ENCODE peak calls at places on chromosomes 12 and 14, in nine cellular contexts. T is CD8-positive, alpha-beta T cell; N is foreskin fibroblast; S is lung; E is cardiac fibroblast; X is HTR-8/SVneo; G is C1 segment of cervical spinal cord; I is LHCN-M2; P is LoVo. W is an unnamed sample.

GRCh38 chr12:20486233-20486632 is 117.9 kb downstream of the PDE3A start:
- DNase-seq in X (no peak), P (no peak), N (no peak), I (no peak), E (no peak), G (peak), S (no peak), T (no peak), W (no peak)

GRCh38 chr14:29475641-29476040 is 452.0 kb downstream of the PRKD1 start:
- DNase-seq in S (no peak), I (no peak), X (no peak), E (no peak), N (no peak), P (no peak), T (no peak), G (no peak), W (no peak)

GRCh38 chr14:92729632-92730358 is 18.6 kb downstream of the LGMN start:
- DNase-seq in I (peak), T (no peak), S (no peak), N (peak), P (no peak), G (no peak), E (peak), X (no peak), W (no peak)

GRCh38 chr12:98406378-98406777 is 109.0 kb upstream of the TMPO start:
- DNase-seq in X (no peak), N (no peak), E (no peak), G (no peak), S (no peak), I (no peak), P (no peak), T (no peak), W (no peak)

GRCh38 chr12:56274299-56274698 is 7.6 kb downstream of the COQ10A start:
- DNase-seq in G (no peak), S (no peak), X (no peak), T (no peak), I (no peak), P (no peak), E (no peak), N (no peak), W (no peak)

GRCh38 chr12:6198556-6198955 is 1.6 kb upstream of the CD9 start:
- DNase-seq in T (no peak), G (no peak), N (no peak), P (no peak), E (no peak), I (no peak), X (no peak), S (no peak), W (no peak)

GRCh38 chr12:45621703-45622102 is 107.8 kb upstream of the ARID2 start:
- DNase-seq in I (no peak), P (no peak), S (no peak), T (no peak), X (no peak), N (no peak), G (no peak), E (no peak), W (no peak)

GRCh38 chr12:113136990-113137511 is 1.5 kb upstream of the RASAL1 start:
- DNase-seq in I (no peak), E (no peak), X (no peak), T (no peak), G (no peak), N (no peak), P (peak), S (no peak), W (no peak)

GRCh38 chr12:124507188-124508109 is 60.0 kb downstream of the NCOR2 start:
- DNase-seq in N (peak), G (no peak), I (peak), S (no peak), P (no peak), E (peak), T (no peak), X (no peak), W (no peak)

GRCh38 chr12:68332726-68333630 is 816 bp upstream of the MDM1 start:
- DNase-seq in N (peak), S (no peak), I (no peak), E (no peak), T (no peak), P (no peak), X (no peak), G (no peak), W (no peak)

GRCh38 chr12:122082621-122083356 is 4.2 kb downstream of the MLXIP start:
- DNase-seq in E (peak), X (no peak), N (no peak), I (no peak), P (no peak), G (no peak), S (no peak), T (no peak), W (no peak)

GRCh38 chr12:34400423-34400881 is 378.2 kb downstream of the ALG10 start:
- DNase-seq in P (no peak), S (peak), X (no peak), I (no peak), N (no peak), E (no peak), G (no peak), T (peak), W (no peak)

GRCh38 chr14:53355581-53356112 is 202.5 kb upstream of the DDHD1 start:
- DNase-seq in N (no peak), S (no peak), E (peak), I (peak), X (peak), T (no peak), P (peak), G (no peak), W (no peak)

GRCh38 chr12:109239179-109239578 is 69.9 kb downstream of the FOXN4 start:
- DNase-seq in S (no peak), T (no peak), E (no peak), G (no peak), X (no peak), N (no peak), I (no peak), P (no peak), W (no peak)

GRCh38 chr12:106341086-106341879 is 16.3 kb upstream of the POLR3B start:
- DNase-seq in X (no peak), I (no peak), N (peak), S (no peak), T (no peak), E (no peak), P (no peak), G (no peak), W (no peak)

GRCh38 chr14:105287249-105288102 is 13.3 kb downstream of the BRF1 start:
- DNase-seq in I (no peak), X (no peak), T (no peak), E (no peak), N (no peak), P (no peak), G (no peak), S (no peak), W (no peak)

GRCh38 chr12:44127966-44128365 is 292.1 kb downstream of the TMEM117 start:
- DNase-seq in G (no peak), I (no peak), E (no peak), T (no peak), X (no peak), N (no peak), S (no peak), P (no peak), W (no peak)

GRCh38 chr12:76206039-76206676 is 121.7 kb upstream of the NAP1L1 start:
- DNase-seq in P (no peak), S (no peak), X (no peak), T (no peak), I (no peak), E (no peak), N (no peak), G (no peak), W (no peak)

GRCh38 chr14:48323655-48324054 is 648.2 kb upstream of the MDGA2 start:
- DNase-seq in P (no peak), I (no peak), G (no peak), N (peak), S (no peak), T (no peak), E (no peak), X (peak), W (no peak)

GRCh38 chr12:197911-198695 is 15.9 kb downstream of the SLC6A12 start:
- DNase-seq in N (no peak), P (no peak), E (no peak), G (no peak), X (no peak), T (no peak), S (no peak), I (no peak), W (no peak)

GRCh38 chr14:73797540-73797925 is 54.1 kb upstream of the PTGR2 start:
- DNase-seq in N (no peak), X (no peak), I (no peak), S (no peak), T (no peak), P (no peak), E (no peak), G (no peak), W (no peak)

GRCh38 chr12:122991623-122992275 is 11.3 kb downstream of the ARL6IP4 start:
- DNase-seq in N (no peak), P (no peak), S (no peak), I (no peak), G (no peak), X (no peak), T (no peak), E (no peak), W (no peak)

GRCh38 chr14:59771577-59771976 is 99.0 kb downstream of the RTN1 start:
- DNase-seq in S (no peak), T (no peak), I (peak), X (no peak), P (no peak), G (no peak), N (peak), E (peak), W (no peak)

GRCh38 chr14:96479435-96480146 is 22.6 kb upstream of the PAPOLA start:
- DNase-seq in S (no peak), N (no peak), P (no peak), X (no peak), E (peak), G (no peak), I (no peak), T (no peak), W (no peak)

GRCh38 chr14:90424075-90424474 is 27.2 kb downstream of the CALM1 start:
- DNase-seq in P (no peak), I (no peak), T (no peak), G (no peak), S (no peak), N (no peak), E (no peak), X (no peak), W (no peak)

GRCh38 chr14:66495214-66496098 is 9.3 kb downstream of the CCDC196 start:
- DNase-seq in P (peak), E (peak), G (peak), I (peak), N (peak), S (peak), T (peak), X (peak), W (peak)

GRCh38 chr14:60505448-60505847 is 3.5 kb upstream of the SIX6 start:
- DNase-seq in I (no peak), E (no peak), T (no peak), P (no peak), N (no peak), G (no peak), X (no peak), S (no peak), W (no peak)

GRCh38 chr12:130423991-130424857 is 86.5 kb downstream of the PIWIL1 start:
- DNase-seq in I (no peak), S (no peak), N (no peak), P (no peak), E (no peak), X (no peak), G (no peak), T (peak), W (no peak)

GRCh38 chr12:100404769-100405407 is 48.0 kb downstream of the SLC17A8 start:
- DNase-seq in E (peak), G (no peak), N (peak), S (peak), P (no peak), X (peak), I (peak), T (no peak), W (peak)

GRCh38 chr14:90522585-90523191 is 125.9 kb downstream of the CALM1 start:
- DNase-seq in T (no peak), E (peak), N (no peak), I (peak), X (no peak), P (peak), S (peak), G (peak), W (no peak)

GRCh38 chr12:51020448-51021182 is 5.6 kb downstream of the SLC11A2 start:
- DNase-seq in N (no peak), G (peak), T (no peak), P (no peak), I (no peak), X (no peak), E (no peak), S (no peak), W (no peak)

GRCh38 chr14:40129162-40129561 is 696.9 kb upstream of the FBXO33 start:
- DNase-seq in I (no peak), T (no peak), G (no peak), N (no peak), P (no peak), E (no peak), S (no peak), X (no peak), W (no peak)

GRCh38 chr12:92675092-92675865 is 27.5 kb upstream of the PLEKHG7 start:
- DNase-seq in G (no peak), P (no peak), E (no peak), I (no peak), N (no peak), X (no peak), S (no peak), T (no peak), W (no peak)

W was measured in OCI-LY7.